ENCODE peak calls at places on chromosomes 5 and 9, in five cellular contexts. V is heart left ventricle, C is H1, X is esophagus squamous epithelium, R is ovary. O is an unnamed sample.

GRCh38 chr9:135616621-135617537 is 22.5 kb downstream of the GLT6D1 start:
- DNase-seq in X (no peak), V (no peak), C (no peak), R (no peak), O (no peak)

GRCh38 chr5:159051431-159052281 is 48.1 kb downstream of the EBF1 start:
- DNase-seq in R (peak), X (no peak), V (peak), C (no peak), O (no peak)

GRCh38 chr5:145471026-145471425 is 364.1 kb downstream of the PRELID2 start:
- DNase-seq in V (no peak), C (no peak), R (no peak), X (no peak), O (no peak)

GRCh38 chr9:123614503-123615258 is 258.7 kb downstream of the CRB2 start:
- DNase-seq in V (no peak), X (no peak), C (no peak), R (no peak), O (no peak)

GRCh38 chr9:98989036-98990000 is 45.6 kb downstream of the COL15A1 start:
- DNase-seq in V (peak), X (no peak), R (no peak), C (no peak), O (no peak)

GRCh38 chr5:141100243-141100805 is at the start of gene PCDHB3:
- DNase-seq in V (no peak), X (no peak), R (peak), C (peak), O (peak)

GRCh38 chr9:69809304-69809863 is 11.2 kb upstream of the CFAP95 start:
- DNase-seq in C (peak), X (no peak), V (no peak), R (no peak), O (peak)

GRCh38 chr5:77015938-77016569 is 14.2 kb upstream of the AGGF1 start:
- DNase-seq in R (no peak), V (no peak), X (no peak), C (no peak), O (peak)

GRCh38 chr9:90775657-90776056 is 26.0 kb upstream of the SYK start:
- DNase-seq in C (no peak), X (no peak), V (no peak), R (no peak), O (no peak)

GRCh38 chr5:139549162-139549894 is 11.8 kb upstream of the UBE2D2 start:
- DNase-seq in X (no peak), C (no peak), R (no peak), V (no peak), O (no peak)

DNA sequence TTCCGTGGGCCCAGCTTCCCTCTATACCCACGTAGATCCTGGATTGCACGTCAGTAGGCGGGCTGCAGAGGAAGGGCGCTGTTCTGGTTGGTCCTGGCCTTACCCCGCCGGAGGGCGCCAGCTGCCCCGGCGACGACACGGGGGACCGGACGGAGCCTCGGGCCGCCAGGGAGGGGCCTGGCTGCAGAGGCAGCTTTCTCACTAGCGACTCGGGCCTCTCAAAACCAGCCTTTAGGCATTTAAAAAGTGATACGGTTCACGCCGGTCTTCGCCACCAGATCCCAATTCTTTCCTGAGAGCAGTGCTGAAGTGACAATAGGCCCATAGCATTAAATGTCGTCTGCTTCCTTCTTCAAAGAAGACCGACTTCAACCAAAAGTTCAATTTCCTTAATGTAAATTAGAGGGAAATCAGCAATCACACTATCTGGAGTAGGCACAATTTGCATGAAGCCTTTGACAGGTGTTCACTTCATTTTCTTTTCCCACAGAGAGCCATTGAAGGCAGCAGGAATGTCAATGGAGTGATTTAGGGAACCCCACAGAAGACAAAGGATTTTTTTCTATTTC is 17.6 kb upstream of the UBE2D2 start:
- DNase-seq in R (no peak), V (peak), X (peak), C (no peak), O (peak)
- TF ChIP-seq POLR2A in R (no peak), V (no peak), X (no peak), C (no peak), O (no peak)

GRCh38 chr9:19513671-19514275 is 105.0 kb downstream of the ACER2 start:
- DNase-seq in V (no peak), X (no peak), C (no peak), R (no peak), O (no peak)
- TF ChIP-seq POLR2A in V (no peak), X (no peak), C (no peak), R (no peak), O (no peak)

DNA sequence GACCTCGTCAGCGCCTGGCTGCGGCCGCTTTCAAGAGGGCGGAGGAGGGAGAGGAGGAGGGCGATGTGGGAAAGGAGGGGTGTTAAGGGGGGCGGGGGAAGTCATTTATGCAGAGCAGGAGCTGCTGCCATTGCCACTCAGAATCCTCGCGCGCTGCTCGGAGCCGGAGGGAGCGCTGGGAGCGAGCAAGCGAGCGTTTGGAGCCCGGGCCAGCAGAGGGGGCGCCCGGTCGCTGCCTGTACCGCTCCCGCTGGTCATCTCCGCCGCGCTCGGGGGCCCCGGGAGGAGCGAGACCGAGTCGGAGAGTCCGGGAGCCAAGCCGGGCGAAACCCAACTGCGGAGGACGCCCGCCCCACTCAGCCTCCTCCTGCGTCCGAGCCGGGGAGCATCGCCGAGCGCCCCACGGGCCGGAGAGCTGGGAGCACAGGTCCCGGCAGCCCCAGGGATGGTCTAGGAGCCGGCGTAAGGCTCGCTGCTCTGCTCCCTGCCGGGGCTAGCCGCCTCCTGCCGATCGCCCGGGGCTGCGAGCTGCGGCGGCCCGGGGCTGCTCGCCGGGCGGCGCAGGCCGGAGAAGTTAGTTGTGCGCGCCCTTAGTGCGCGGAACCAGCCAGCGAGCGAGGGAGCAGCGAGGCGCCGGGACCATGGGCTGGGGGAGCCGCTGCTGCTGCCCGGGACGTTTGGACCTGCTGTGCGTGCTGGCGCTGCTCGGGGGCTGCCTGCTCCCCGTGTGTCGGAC is at the start of gene PCSK5:
- DNase-seq in R (peak), V (peak), X (peak), C (peak), O (peak)
- TF ChIP-seq POLR2A in R (peak), V (no peak), X (peak), C (no peak), O (no peak)

GRCh38 chr5:157020002-157020401 is 38.9 kb downstream of the HAVCR1 start:
- DNase-seq in X (no peak), V (no peak), R (no peak), C (no peak), O (no peak)
- TF ChIP-seq POLR2A in X (no peak), V (no peak), R (no peak), C (no peak), O (no peak)

O was measured in erythroblast.